ENCODE peak calls at places on chromosomes 2 and 18, in seven cellular contexts. V is neuronal stem cell, L is mesendoderm, K is H9, N is trophoblast cell, Z is IMR-90, H is mesenchymal stem cell. X is an unnamed sample.
A peak's percentile ranks its signal among the peaks of the same experiment; 100 is the strongest.

GRCh38 chr2:198499539-198499938 is 695.1 kb downstream of the PLCL1 start:
- DNase-seq in L (no peak), Z (peak; percentile 22), V (no peak), H (no peak), N (peak; percentile 5), K (no peak), X (no peak)

GRCh38 chr18:21914739-21915319 is 174.2 kb downstream of the MIB1 start:
- DNase-seq in K (peak; percentile 65), L (peak; percentile 94), H (peak; percentile 58), V (peak; percentile 40), Z (peak; percentile 62), N (no peak), X (no peak)

GRCh38 chr2:240632291-240632670 is 7.0 kb downstream of the GPR35 start:
- DNase-seq in K (peak; percentile 9), N (no peak), H (no peak), Z (no peak), V (no peak), L (no peak), X (no peak)

GRCh38 chr2:235406420-235406819 is 87.4 kb upstream of the AGAP1 start:
- DNase-seq in V (no peak), N (no peak), Z (no peak), K (no peak), L (no peak), H (no peak), X (no peak)

GRCh38 chr2:233380132-233381012 is 26.1 kb downstream of the DGKD start:
- DNase-seq in H (no peak), Z (peak; percentile 42), V (no peak), K (no peak), N (no peak), L (peak; percentile 78), X (no peak)

GRCh38 chr18:31789409-31789808 is 28.7 kb upstream of the SLC25A52 start:
- DNase-seq in H (no peak), L (no peak), V (no peak), Z (no peak), N (peak; percentile 5), K (no peak), X (no peak)

GRCh38 chr18:48820483-48821250 is 130.1 kb downstream of the SMAD7 start:
- DNase-seq in L (no peak), H (no peak), V (no peak), Z (no peak), N (no peak), K (peak; percentile 17), X (peak; percentile 42)

GRCh38 chr2:138021154-138021553 is 56.9 kb downstream of the HNMT start:
- DNase-seq in K (no peak), H (no peak), L (no peak), Z (no peak), N (no peak), V (no peak), X (no peak)

GRCh38 chr2:241248897-241249296 is 60.4 kb downstream of the ANO7 start:
- DNase-seq in K (no peak), N (no peak), Z (no peak), H (no peak), L (no peak), V (no peak), X (no peak)

GRCh38 chr2:3469486-3469885 is 49.8 kb downstream of the ADI1 start:
- DNase-seq in H (no peak), N (no peak), L (no peak), Z (no peak), V (no peak), K (no peak), X (no peak)

GRCh38 chr2:239255643-239256042 is 145.2 kb downstream of the HDAC4 start:
- DNase-seq in V (no peak), N (no peak), L (no peak), Z (no peak), H (no peak), K (no peak), X (no peak)

GRCh38 chr2:213069531-213069930 is 81.9 kb downstream of the IKZF2 start:
- DNase-seq in Z (peak; percentile 15), K (no peak), L (no peak), H (no peak), V (no peak), N (no peak), X (no peak)

GRCh38 chr2:210188755-210189154 is 17.5 kb upstream of the KANSL1L start:
- DNase-seq in V (no peak), H (no peak), Z (no peak), K (no peak), L (no peak), N (peak; percentile 8), X (no peak)

GRCh38 chr2:121480826-121481225 is 49.9 kb upstream of the RNU4ATAC start:
- DNase-seq in Z (peak; percentile 92), N (no peak), V (no peak), L (no peak), K (no peak), H (peak; percentile 54), X (no peak)

GRCh38 chr2:113203217-113203530 is 29.4 kb downstream of the PSD4 start:
- DNase-seq in Z (peak; percentile 59), V (no peak), N (no peak), L (no peak), K (no peak), H (no peak), X (no peak)

GRCh38 chr2:113208995-113209868 is 35.5 kb downstream of the PSD4 start:
- DNase-seq in K (no peak), H (peak; percentile 55), V (no peak), Z (peak; percentile 65), N (no peak), L (no peak), X (no peak)

GRCh38 chr2:113203901-113204519 is 30.2 kb downstream of the PSD4 start:
- DNase-seq in Z (peak; percentile 68), H (peak; percentile 67), V (peak; percentile 67), N (peak; percentile 75), K (peak; percentile 90), L (peak; percentile 90), X (peak; percentile 47)

GRCh38 chr2:113209869-113210305 is 36.1 kb downstream of the PSD4 start:
- DNase-seq in Z (no peak), H (no peak), K (no peak), N (no peak), L (no peak), V (no peak), X (no peak)

GRCh38 chr2:113206251-113206650 is 32.5 kb downstream of the PSD4 start:
- DNase-seq in L (no peak), H (no peak), K (no peak), V (no peak), N (no peak), Z (no peak), X (no peak)
- H3K4ac ChIP-seq in L (no peak overlapping the region), H (no peak overlapping the region), K (no peak overlapping the region), V (no peak overlapping the region), N (no peak overlapping the region), Z (no peak overlapping the region), X (no peak overlapping the region)

DNA sequence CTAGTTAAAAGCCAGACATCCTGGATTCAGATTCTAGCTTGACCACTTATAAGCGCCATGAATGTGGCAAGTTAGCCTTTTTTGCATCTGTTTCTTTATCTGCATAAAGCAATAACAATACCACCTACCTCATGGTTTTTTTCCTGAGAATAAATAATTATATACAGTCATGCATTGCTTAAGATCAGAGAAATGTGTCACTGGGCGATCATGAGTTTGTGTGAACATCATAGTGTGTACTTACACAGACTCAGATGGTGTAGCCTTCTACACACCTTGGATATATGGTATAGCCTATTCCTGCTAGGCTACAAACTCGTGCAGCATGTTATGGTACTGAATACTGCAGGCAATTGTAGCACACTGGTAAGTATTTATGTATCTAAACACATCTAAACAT is 84.7 kb upstream of the PELI1 start:
- DNase-seq in L (no peak), N (no peak), V (no peak), K (no peak), Z (no peak), H (peak; percentile 8), X (no peak)
- H3K4ac ChIP-seq in L (no peak overlapping the region), N (no peak overlapping the region), V (no peak overlapping the region), K (no peak overlapping the region), Z (no peak overlapping the region), H (no peak overlapping the region), X (no peak overlapping the region)

GRCh38 chr18:39371996-39372395 is 1806.4 kb upstream of the CELF4 start:
- DNase-seq in V (no peak), K (no peak), L (no peak), H (no peak), N (no peak), Z (no peak), X (no peak)
- H3K4ac ChIP-seq in V (no peak overlapping the region), K (no peak overlapping the region), L (no peak overlapping the region), H (no peak overlapping the region), N (no peak overlapping the region), Z (no peak overlapping the region), X (no peak overlapping the region)

GRCh38 chr18:38397094-38397493 is 831.5 kb upstream of the CELF4 start:
- DNase-seq in Z (no peak), H (no peak), L (no peak), N (no peak), K (no peak), V (no peak), X (no peak)
- H3K4ac ChIP-seq in Z (no peak overlapping the region), H (no peak overlapping the region), L (no peak overlapping the region), N (no peak overlapping the region), K (no peak overlapping the region), V (no peak overlapping the region), X (no peak overlapping the region)

DNA sequence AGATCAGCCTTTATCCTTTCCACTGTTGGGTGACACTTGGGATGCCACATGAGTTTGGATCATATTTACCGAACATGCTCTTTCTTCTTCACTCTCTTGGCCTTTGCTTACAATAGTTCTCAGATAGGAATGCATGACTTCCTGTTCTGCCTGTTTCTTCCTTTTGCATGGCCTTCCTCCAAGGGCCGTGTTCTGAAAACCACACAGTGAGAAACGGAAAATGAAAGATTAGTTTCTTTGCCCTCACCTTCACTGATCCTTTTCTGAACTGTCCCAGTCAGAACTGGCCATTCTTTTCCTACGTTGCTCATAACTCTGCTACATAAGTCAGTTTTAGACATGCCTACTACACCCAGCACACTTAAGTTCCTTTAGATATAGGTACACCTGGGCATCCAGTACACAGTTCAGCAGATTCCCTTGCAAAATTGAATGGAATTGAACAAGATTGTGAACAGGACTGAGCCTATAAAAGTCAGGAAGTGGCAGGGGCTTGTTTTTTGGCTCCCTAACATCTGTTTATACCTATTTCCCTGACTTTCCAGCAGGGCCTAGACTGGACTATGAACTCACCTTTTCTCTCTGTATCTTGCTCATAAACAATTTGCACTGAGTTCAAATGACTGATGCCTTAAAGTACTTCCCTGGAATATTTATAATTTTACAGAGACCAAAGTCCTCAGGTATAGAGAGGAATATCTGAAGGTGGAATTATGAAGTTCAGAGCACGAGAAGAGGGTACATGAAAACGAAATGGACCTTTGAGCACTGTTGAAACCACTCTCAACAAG is 186.4 kb upstream of the ST6GAL2 start:
- DNase-seq in K (no peak), V (no peak), L (no peak), N (peak; percentile 12), H (peak; percentile 15), Z (no peak), X (no peak)
- H3K4ac ChIP-seq in K (no peak overlapping the region), V (no peak overlapping the region), L (no peak overlapping the region), N (no peak overlapping the region), H (no peak overlapping the region), Z (no peak overlapping the region), X (no peak overlapping the region)

GRCh38 chr2:71611781-71612545 is 158.6 kb downstream of the DYSF start:
- DNase-seq in K (peak; percentile 16), N (no peak), L (no peak), H (no peak), V (no peak), Z (no peak), X (peak; percentile 33)
- H3K4ac ChIP-seq in K (no peak overlapping the region), N (no peak overlapping the region), L (no peak overlapping the region), H (no peak overlapping the region), V (no peak overlapping the region), Z (no peak overlapping the region), X (no peak overlapping the region)

GRCh38 chr2:118459425-118459824 is 371.2 kb downstream of the INSIG2 start:
- DNase-seq in K (no peak), V (no peak), H (no peak), Z (no peak), L (no peak), N (no peak), X (no peak)
- H3K4ac ChIP-seq in K (no peak overlapping the region), V (no peak overlapping the region), H (no peak overlapping the region), Z (no peak overlapping the region), L (no peak overlapping the region), N (no peak overlapping the region), X (no peak overlapping the region)

GRCh38 chr2:124911560-124911959 is 886.5 kb downstream of the CNTNAP5 start:
- DNase-seq in L (no peak), K (no peak), H (peak; percentile 43), Z (peak; percentile 28), V (no peak), N (no peak), X (no peak)
- H3K4ac ChIP-seq in L (no peak overlapping the region), K (no peak overlapping the region), H (no peak overlapping the region), Z (no peak overlapping the region), V (no peak overlapping the region), N (no peak overlapping the region), X (no peak overlapping the region)

X was measured in H1.